ENCODE peak calls at places on chromosomes 16 and 17, in seven cellular contexts. Q is fibroblast of lung; F is Peyer's patch; I is lower leg skin; U is heart right ventricle; H is GM12878; S is CD8-positive, alpha-beta T cell. R is an unnamed sample.

GRCh38 chr16:4976079-4976478 is 17.9 kb downstream of the SEC14L5 start:
- DNase-seq in Q (no peak), F (no peak), I (no peak), U (no peak), H (peak), S (no peak), R (no peak)

GRCh38 chr16:55480228-55480655 is 1.2 kb downstream of the MMP2 start:
- DNase-seq in Q (peak), F (peak), I (peak), U (peak), H (no peak), S (no peak), R (no peak)

GRCh38 chr16:85187002-85187401 is 74.7 kb upstream of the CIBAR2 start:
- DNase-seq in Q (peak), F (no peak), I (no peak), U (no peak), H (no peak), S (peak), R (no peak)

GRCh38 chr17:21008516-21008915 is 34.3 kb downstream of the USP22 start:
- DNase-seq in Q (no peak), F (no peak), I (no peak), U (no peak), H (no peak), S (no peak), R (no peak)

GRCh38 chr16:65771707-65772106 is 594.8 kb upstream of the CDH5 start:
- DNase-seq in Q (no peak), F (no peak), I (no peak), U (no peak), H (no peak), S (no peak), R (no peak)

GRCh38 chr17:55634702-55635101 is 88.0 kb downstream of the TMEM100 start:
- DNase-seq in Q (no peak), F (no peak), I (no peak), U (no peak), H (no peak), S (no peak), R (no peak)

GRCh38 chr16:53821487-53821886 is 117.5 kb downstream of the FTO start:
- DNase-seq in Q (no peak), F (no peak), I (no peak), U (no peak), H (no peak), S (no peak), R (no peak)

GRCh38 chr16:53754938-53755910 is 51.3 kb downstream of the FTO start:
- DNase-seq in Q (peak), F (peak), I (peak), U (no peak), H (no peak), S (no peak), R (no peak)

GRCh38 chr17:15194859-15195277 is 70.3 kb downstream of the PMP22 start:
- DNase-seq in Q (no peak), F (no peak), I (no peak), U (no peak), H (no peak), S (no peak), R (no peak)

GRCh38 chr16:2152695-2153506 is 2.7 kb upstream of the TRAF7 start:
- DNase-seq in Q (no peak), F (peak), I (no peak), U (no peak), H (no peak), S (no peak), R (no peak)

GRCh38 chr17:37671813-37672544 is 28.7 kb upstream of the DDX52 start:
- DNase-seq in Q (peak), F (no peak), I (no peak), U (no peak), H (no peak), S (no peak), R (no peak)

GRCh38 chr17:21239680-21240374 is 13.4 kb downstream of the NATD1 start:
- DNase-seq in Q (peak), F (no peak), I (no peak), U (no peak), H (no peak), S (no peak), R (no peak)

GRCh38 chr16:79076039-79076767 is 524.3 kb downstream of the MAF start:
- DNase-seq in Q (no peak), F (no peak), I (no peak), U (no peak), H (no peak), S (no peak), R (no peak)

GRCh38 chr17:46964315-46965265 is 14.5 kb downstream of the RPRML start:
- DNase-seq in Q (peak), F (no peak), I (no peak), U (no peak), H (no peak), S (no peak), R (no peak)

GRCh38 chr17:5557485-5557884 is 26.8 kb downstream of the NLRP1 start:
- DNase-seq in Q (peak), F (no peak), I (no peak), U (no peak), H (no peak), S (no peak), R (no peak)

GRCh38 chr17:65259281-65259680 is 122.1 kb downstream of the RGS9 start:
- DNase-seq in Q (no peak), F (no peak), I (no peak), U (no peak), H (no peak), S (no peak), R (no peak)

GRCh38 chr16:53285236-53285635 is 149.0 kb upstream of the RBL2 start:
- DNase-seq in Q (no peak), F (no peak), I (no peak), U (no peak), H (no peak), S (no peak), R (no peak)

GRCh38 chr17:4717791-4718190 is 7.4 kb downstream of the ARRB2 start:
- DNase-seq in Q (no peak), F (no peak), I (no peak), U (no peak), H (no peak), S (no peak), R (no peak)

GRCh38 chr16:84294196-84295142 is at the start of gene WFDC1:
- DNase-seq in Q (no peak), F (no peak), I (no peak), U (peak), H (no peak), S (no peak), R (no peak)

GRCh38 chr17:7560172-7561027 is 1.3 kb upstream of the SENP3 start:
- DNase-seq in Q (peak), F (peak), I (no peak), U (peak), H (no peak), S (peak), R (peak)

GRCh38 chr16:86126891-86127290 is 227.9 kb downstream of the IRF8 start:
- DNase-seq in Q (no peak), F (no peak), I (no peak), U (no peak), H (no peak), S (no peak), R (no peak)

DNA sequence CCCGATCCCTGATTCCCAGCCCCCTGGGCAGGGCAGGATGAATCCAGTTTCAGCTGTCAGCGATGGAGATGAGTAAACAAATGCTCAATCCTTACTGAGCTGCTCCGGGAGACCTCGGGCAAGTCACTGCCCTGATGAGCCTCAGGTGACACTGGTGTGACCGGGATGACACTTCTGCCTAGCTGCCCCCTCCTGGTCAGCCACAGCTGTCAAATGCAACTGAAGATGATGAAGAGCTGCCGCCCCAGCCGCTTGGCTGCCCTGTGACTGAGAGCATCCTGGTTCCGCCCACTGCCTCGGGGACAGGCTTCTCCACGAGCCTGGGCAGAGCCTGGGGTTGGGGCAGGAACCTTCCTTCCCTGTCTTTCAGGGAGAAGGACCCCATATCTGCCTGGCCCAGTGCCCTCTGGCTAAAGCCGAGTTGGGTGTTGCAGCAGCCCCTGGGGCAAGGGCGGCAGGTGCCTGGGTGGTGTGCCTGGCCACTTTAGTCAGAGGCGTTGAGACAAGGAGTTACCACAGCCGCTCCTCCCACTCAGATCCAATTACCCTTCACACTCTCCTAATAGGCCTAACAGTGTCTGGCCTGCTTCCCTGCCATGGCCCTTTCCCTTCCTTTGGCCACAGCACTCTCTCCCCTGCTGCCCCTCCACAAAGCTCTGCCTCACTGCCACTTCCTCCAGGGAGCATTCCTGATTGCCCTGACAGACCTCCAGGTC is 5.5 kb downstream of the CCL17 start:
- DNase-seq in Q (no peak), F (no peak), I (no peak), U (no peak), H (no peak), S (no peak), R (no peak)
- TF ChIP-seq CTCF in Q (no peak), F (no peak), I (no peak), U (no peak), H (no peak), S (no peak), R (no peak)

GRCh38 chr16:50666658-50667496 is 14.2 kb downstream of the SNX20 start:
- DNase-seq in Q (no peak), F (no peak), I (no peak), U (no peak), H (peak), S (peak), R (no peak)

GRCh38 chr16:50668368-50669008 is 12.6 kb downstream of the SNX20 start:
- DNase-seq in Q (no peak), F (peak), I (no peak), U (no peak), H (no peak), S (no peak), R (no peak)

GRCh38 chr16:50665128-50665878 is 15.8 kb downstream of the SNX20 start:
- DNase-seq in Q (peak), F (peak), I (peak), U (peak), H (no peak), S (peak), R (peak)

GRCh38 chr16:50669741-50670140 is 11.4 kb downstream of the SNX20 start:
- DNase-seq in Q (no peak), F (no peak), I (no peak), U (no peak), H (no peak), S (no peak), R (no peak)

GRCh38 chr16:50667497-50668367 is 13.4 kb downstream of the SNX20 start:
- DNase-seq in Q (no peak), F (peak), I (no peak), U (no peak), H (no peak), S (no peak), R (no peak)
- TF ChIP-seq CTCF in Q (no peak), F (no peak), I (no peak), U (no peak), H (peak), S (no peak), R (no peak)

GRCh38 chr16:7914738-7915137 is 582.1 kb downstream of the RBFOX1 start:
- DNase-seq in Q (no peak), F (no peak), I (no peak), U (no peak), H (no peak), S (no peak), R (no peak)
- TF ChIP-seq CTCF in Q (no peak), F (no peak), I (no peak), U (no peak), H (no peak), S (no peak), R (no peak)

GRCh38 chr17:79468183-79468944 is 142.5 kb downstream of the RBFOX3 start:
- DNase-seq in Q (no peak), F (no peak), I (no peak), U (no peak), H (no peak), S (no peak), R (no peak)
- TF ChIP-seq CTCF in Q (no peak), F (no peak), I (no peak), U (no peak), H (no peak), S (no peak), R (no peak)

R was measured in progenitor cell of endocrine pancreas.